ENCODE peak calls at places on chromosome 7, in seven cellular contexts. X, P, C, F, K, M and U are unnamed samples.

GRCh38 chr7:68484731-68485130 is 1113.5 kb upstream of the AUTS2 start:
- DNase-seq in K (no peak), P (no peak), M (no peak), C (no peak), F (no peak), X (no peak), U (no peak)

GRCh38 chr7:1861799-1862458 is 191.9 kb downstream of the ELFN1 start:
- DNase-seq in M (no peak), F (no peak), K (no peak), X (no peak), P (no peak), C (no peak), U (no peak)

GRCh38 chr7:1755783-1756626 is 85.9 kb downstream of the ELFN1 start:
- DNase-seq in M (no peak), C (no peak), P (no peak), X (no peak), K (no peak), F (peak; percentile 69), U (no peak)

GRCh38 chr7:98038731-98039130 is 48.7 kb upstream of the OCM2 start:
- DNase-seq in C (no peak), K (no peak), F (no peak), P (no peak), X (no peak), M (no peak), U (no peak)

GRCh38 chr7:142997590-142997989 is 29.3 kb downstream of the OR9A2 start:
- DNase-seq in F (no peak), X (no peak), M (no peak), C (no peak), P (no peak), K (no peak), U (no peak)

GRCh38 chr7:10973942-10974716 is 457 bp downstream of the PHF14 start:
- DNase-seq in X (peak; percentile 53), K (no peak), C (peak; percentile 85), M (peak; percentile 28), F (no peak), P (peak; percentile 49), U (no peak)

GRCh38 chr7:93337047-93337446 is 104.9 kb downstream of the VPS50 start:
- DNase-seq in C (peak; percentile 83), M (no peak), K (no peak), F (no peak), P (no peak), X (no peak), U (no peak)

GRCh38 chr7:156735861-156736260 is 95.3 kb downstream of the RNF32 start:
- DNase-seq in F (no peak), X (no peak), M (no peak), P (peak; percentile 19), C (no peak), K (no peak), U (no peak)

GRCh38 chr7:7254319-7254718 is 72.0 kb downstream of the C1GALT1 start:
- DNase-seq in X (no peak), P (no peak), M (no peak), C (no peak), F (no peak), K (no peak), U (no peak)

GRCh38 chr7:45573636-45574470 is at the start of gene ADCY1:
- DNase-seq in K (no peak), F (peak; percentile 58), M (no peak), X (peak; percentile 68), P (no peak), C (peak; percentile 83), U (no peak)

GRCh38 chr7:98640375-98640774 is 23.3 kb downstream of the NPTX2 start:
- DNase-seq in K (no peak), X (no peak), C (no peak), F (no peak), P (no peak), M (no peak), U (no peak)

GRCh38 chr7:27946351-27946750 is 206.4 kb downstream of the TAX1BP1 start:
- DNase-seq in P (no peak), X (no peak), C (no peak), K (no peak), M (no peak), F (no peak), U (no peak)

GRCh38 chr7:133510326-133511055 is 257.6 kb downstream of the EXOC4 start:
- DNase-seq in K (no peak), C (no peak), P (no peak), X (peak; percentile 57), F (no peak), M (no peak), U (peak; percentile 53)

GRCh38 chr7:42766810-42767423 is 145.0 kb downstream of the C7orf25 start:
- DNase-seq in X (no peak), F (no peak), P (no peak), K (no peak), M (no peak), C (no peak), U (no peak)

DNA sequence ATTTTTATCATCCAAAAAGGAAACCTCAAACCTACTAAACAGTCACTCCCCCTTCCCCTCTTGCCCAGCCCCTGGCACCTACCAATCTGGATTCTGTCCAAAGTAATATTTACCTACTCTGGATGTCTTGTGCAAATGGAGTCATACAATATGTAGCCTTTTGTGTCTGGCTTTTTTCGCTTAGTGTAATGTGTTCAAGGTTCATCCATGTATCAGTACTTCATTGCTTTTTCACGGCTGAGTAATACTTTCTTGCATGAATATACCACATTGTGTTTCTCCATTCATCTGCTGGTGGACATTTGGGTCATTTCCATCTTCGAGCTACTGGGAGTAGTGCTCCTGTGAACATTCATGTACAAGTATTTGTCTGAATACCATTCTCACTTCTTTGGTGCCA is 113.6 kb downstream of the EEPD1 start:
- DNase-seq in X (no peak), M (peak; percentile 45), C (no peak), P (no peak), F (no peak), K (no peak), U (no peak)
- TF ChIP-seq CTCF in X (no peak), M (no peak), C (no peak), P (no peak), F (no peak), K (no peak), U (no peak)

GRCh38 chr7:26857534-26858228 is 6.7 kb downstream of the SKAP2 start:
- DNase-seq in P (no peak), K (no peak), M (no peak), X (peak; percentile 7), F (no peak), C (peak; percentile 77), U (peak; percentile 51)
- TF ChIP-seq EZH2 in P (no peak), K (no peak), M (no peak), X (peak; percentile 80), F (no peak), C (peak; percentile 92), U (no peak)

GRCh38 chr7:130611206-130611605 is 57.3 kb downstream of the COPG2 start:
- DNase-seq in X (no peak), F (no peak), C (no peak), P (no peak), M (no peak), K (no peak), U (no peak)

GRCh38 chr7:130606161-130606560 is 62.4 kb downstream of the COPG2 start:
- DNase-seq in C (no peak), P (no peak), K (no peak), M (no peak), F (no peak), X (no peak), U (no peak)
- H3K4me1 ChIP-seq in C (no peaks in the 10 kb centered on the region), P (no peaks in the 10 kb centered on the region), K (no peaks in the 10 kb centered on the region), M (no peaks in the 10 kb centered on the region), F (no peaks in the 10 kb centered on the region), X (no peaks in the 10 kb centered on the region), U (no peaks in the 10 kb centered on the region)

GRCh38 chr7:117993377-117994003 is 120.2 kb upstream of the CTTNBP2 start:
- DNase-seq in K (peak; percentile 59), M (peak; percentile 65), F (peak; percentile 65), C (peak; percentile 75), P (peak; percentile 20), X (peak; percentile 59), U (peak; percentile 46)
- TF ChIP-seq CTCF in K (peak; percentile 76), M (peak; percentile 65), F (peak; percentile 74), C (peak; percentile 72), P (peak; percentile 56), X (peak; percentile 35), U (peak; percentile 82)

DNA sequence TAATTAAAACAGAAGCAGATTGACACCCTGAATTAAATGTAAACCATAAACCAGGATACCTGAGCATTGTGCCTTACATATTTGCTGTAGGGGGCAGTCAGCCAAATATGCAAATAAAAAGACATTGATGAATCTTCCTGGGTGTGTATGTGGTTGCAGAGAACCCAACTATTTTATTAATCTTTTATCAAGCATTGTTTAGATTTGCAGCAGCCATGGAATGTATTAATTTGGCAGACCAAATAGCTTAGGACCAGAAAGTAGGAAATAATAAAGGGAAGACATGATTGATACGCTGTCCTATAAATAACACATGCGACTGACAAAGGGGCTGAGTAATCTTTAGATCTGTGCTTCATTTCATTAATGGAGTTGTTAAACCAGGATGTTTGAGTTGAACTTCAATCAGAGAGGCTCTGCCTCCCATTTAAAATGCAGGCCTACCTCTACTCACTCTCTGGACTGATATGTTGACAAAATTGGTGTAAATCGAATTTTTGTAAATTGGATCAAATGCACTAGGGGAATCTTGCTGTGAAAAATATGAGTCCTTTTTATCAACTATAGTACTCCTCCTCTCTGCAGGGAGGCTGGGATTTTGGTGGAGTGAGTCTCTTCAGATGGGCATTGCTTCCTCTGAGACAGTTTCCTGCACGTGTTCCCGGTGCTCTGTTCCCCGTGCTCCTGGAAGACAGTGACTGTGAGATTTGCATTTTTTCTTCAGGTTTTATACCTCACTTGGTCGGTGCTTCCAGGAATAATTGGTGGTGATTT is 11.8 kb downstream of the AUTS2 start:
- DNase-seq in P (peak; percentile 72), C (no peak), K (no peak), M (no peak), X (no peak), F (no peak), U (no peak)
- TF ChIP-seq EZH2 in P (no peak), C (no peak), K (no peak), M (no peak), X (no peak), F (no peak), U (no peak)